ENCODE peak calls at places on chromosomes 13 and 19, in nine cellular contexts. I is stomach, P is lower leg skin, S is IMR-90, Y is GM12878, N is uterus, Z is A549, H is adrenal gland, W is ovary. R is an unnamed sample.

GRCh38 chr13:73069206-73069815 is 10.5 kb downstream of the KLF5 start:
- DNase-seq in I (no peak), P (no peak), S (peak), Y (no peak), N (no peak), Z (no peak), H (no peak), W (no peak), R (no peak)

GRCh38 chr19:57934820-57935665 is at the start of gene ZNF418:
- DNase-seq in I (peak), P (peak), S (peak), Y (peak), N (peak), Z (peak), H (peak), W (peak), R (peak)

GRCh38 chr13:114130708-114131580 is 1.5 kb downstream of the RASA3 start:
- DNase-seq in I (no peak), P (no peak), S (peak), Y (no peak), N (peak), Z (peak), H (peak), W (no peak), R (peak)

GRCh38 chr19:1062387-1063029 is 4.5 kb upstream of the ARHGAP45 start:
- DNase-seq in I (no peak), P (no peak), S (no peak), Y (no peak), N (no peak), Z (no peak), H (no peak), W (no peak), R (no peak)

GRCh38 chr13:49690133-49690989 is 925 bp downstream of the EBPL start:
- DNase-seq in I (peak), P (no peak), S (peak), Y (no peak), N (peak), Z (peak), H (peak), W (no peak), R (peak)

GRCh38 chr13:111568290-111568689 is 247.8 kb downstream of the TEX29 start:
- DNase-seq in I (no peak), P (no peak), S (no peak), Y (no peak), N (no peak), Z (no peak), H (no peak), W (no peak), R (peak)

GRCh38 chr19:34243876-34244578 is 10.3 kb upstream of the GARRE1 start:
- DNase-seq in I (no peak), P (no peak), S (no peak), Y (no peak), N (no peak), Z (no peak), H (no peak), W (no peak), R (no peak)

GRCh38 chr13:74174810-74175209 is 40.6 kb upstream of the KLF12 start:
- DNase-seq in I (no peak), P (no peak), S (no peak), Y (no peak), N (no peak), Z (no peak), H (no peak), W (no peak), R (no peak)

GRCh38 chr19:56538761-56539263 is at the start of gene ZFP28:
- DNase-seq in I (no peak), P (peak), S (no peak), Y (no peak), N (peak), Z (no peak), H (peak), W (no peak), R (peak)

GRCh38 chr19:48999481-49000325 is 6.0 kb downstream of the RUVBL2 start:
- DNase-seq in I (peak), P (peak), S (peak), Y (no peak), N (no peak), Z (peak), H (no peak), W (no peak), R (peak)

GRCh38 chr13:49563513-49563912 is 21.8 kb downstream of the RCBTB1 start:
- DNase-seq in I (no peak), P (no peak), S (peak), Y (no peak), N (no peak), Z (no peak), H (no peak), W (no peak), R (no peak)

GRCh38 chr13:96900992-96901391 is 93.3 kb downstream of the OXGR1 start:
- DNase-seq in I (no peak), P (no peak), S (no peak), Y (no peak), N (no peak), Z (no peak), H (no peak), W (no peak), R (no peak)

GRCh38 chr13:50320297-50320862 is 305.1 kb downstream of the KCNRG start:
- DNase-seq in I (no peak), P (no peak), S (peak), Y (no peak), N (no peak), Z (no peak), H (no peak), W (no peak), R (no peak)

GRCh38 chr19:35715981-35716734 is 1.6 kb upstream of the KMT2B start:
- DNase-seq in I (peak), P (no peak), S (peak), Y (no peak), N (peak), Z (peak), H (peak), W (peak), R (peak)

GRCh38 chr13:46804391-46804815 is 7.4 kb upstream of the ESD start:
- DNase-seq in I (no peak), P (no peak), S (peak), Y (no peak), N (no peak), Z (peak), H (no peak), W (no peak), R (no peak)

GRCh38 chr13:43916828-43917227 is 37.1 kb downstream of the LACC1 start:
- DNase-seq in I (no peak), P (no peak), S (no peak), Y (no peak), N (no peak), Z (no peak), H (no peak), W (no peak), R (no peak)

GRCh38 chr13:114054269-114054668 is 78.2 kb downstream of the RASA3 start:
- DNase-seq in I (no peak), P (no peak), S (no peak), Y (no peak), N (no peak), Z (no peak), H (no peak), W (no peak), R (no peak)

GRCh38 chr13:93847162-93847561 is 620.6 kb downstream of the GPC6 start:
- DNase-seq in I (no peak), P (no peak), S (peak), Y (no peak), N (no peak), Z (peak), H (no peak), W (no peak), R (no peak)

GRCh38 chr13:99396446-99396845 is 89.2 kb upstream of the GPR183 start:
- DNase-seq in I (peak), P (no peak), S (no peak), Y (no peak), N (no peak), Z (no peak), H (no peak), W (no peak), R (no peak)

GRCh38 chr19:1238373-1239303 is 833 bp upstream of the CBARP start:
- DNase-seq in I (no peak), P (no peak), S (no peak), Y (no peak), N (no peak), Z (no peak), H (no peak), W (no peak), R (no peak)

GRCh38 chr19:37466277-37466797 is 907 bp downstream of the ZNF569 start:
- DNase-seq in I (no peak), P (no peak), S (no peak), Y (peak), N (no peak), Z (no peak), H (no peak), W (no peak), R (no peak)

GRCh38 chr13:101454767-101455166 is 2.3 kb downstream of the ITGBL1 start:
- DNase-seq in I (no peak), P (no peak), S (peak), Y (no peak), N (no peak), Z (no peak), H (no peak), W (no peak), R (no peak)

GRCh38 chr19:6185825-6186193 is 50.3 kb downstream of the ACSBG2 start:
- DNase-seq in I (no peak), P (no peak), S (no peak), Y (no peak), N (no peak), Z (no peak), H (no peak), W (no peak), R (no peak)

GRCh38 chr19:30252214-30252613 is 120.0 kb upstream of the ZNF536 start:
- DNase-seq in I (no peak), P (no peak), S (no peak), Y (no peak), N (no peak), Z (no peak), H (no peak), W (no peak), R (no peak)

GRCh38 chr13:27408074-27408473 is 16.3 kb upstream of the GTF3A start:
- DNase-seq in I (no peak), P (no peak), S (no peak), Y (no peak), N (no peak), Z (no peak), H (no peak), W (no peak), R (no peak)

DNA sequence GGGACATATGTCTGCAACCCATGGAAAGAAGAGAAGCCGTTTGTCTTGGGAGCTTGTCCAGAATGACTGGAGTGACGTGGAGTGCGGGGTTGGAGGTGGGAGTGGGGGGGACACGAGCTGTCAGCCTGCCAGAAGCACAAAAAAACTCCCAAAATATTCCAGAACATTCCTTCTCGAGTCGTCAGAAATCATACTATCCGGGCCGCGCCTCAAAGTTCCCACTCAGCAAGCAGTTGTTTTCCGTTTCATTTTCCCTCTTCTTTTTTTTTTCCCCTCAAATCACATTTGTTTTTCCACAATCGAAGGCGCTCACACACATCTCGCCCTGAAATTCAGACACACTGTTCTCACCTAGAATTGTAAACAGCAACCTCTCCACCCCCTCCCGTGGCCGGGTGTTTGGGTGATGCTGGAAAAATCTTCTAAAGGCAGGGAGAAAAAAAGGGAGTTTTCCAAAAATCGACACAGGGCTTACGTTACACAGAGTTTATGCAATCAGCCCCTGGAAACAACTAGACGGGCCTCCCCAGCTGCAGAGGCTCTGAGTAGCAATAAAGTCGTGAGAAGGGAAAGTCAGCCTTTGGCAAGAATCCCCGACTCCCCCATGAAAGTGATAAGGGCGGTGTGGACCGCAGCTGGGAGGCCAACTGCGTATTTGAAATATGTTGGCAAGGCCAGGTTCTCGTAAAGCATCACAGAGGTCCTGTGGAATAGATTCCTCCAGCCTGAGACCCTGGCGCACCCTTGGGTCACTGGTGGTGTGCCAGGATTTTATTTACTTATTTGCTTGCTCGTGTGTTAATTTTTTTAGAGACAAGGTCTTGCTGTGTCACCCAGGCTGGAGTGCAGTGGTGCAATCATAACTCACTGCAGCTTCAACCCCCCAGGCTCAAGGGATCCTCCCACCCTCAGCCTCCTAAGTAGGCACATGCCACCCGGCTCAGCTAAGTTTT is 31.2 kb upstream of the KLF2 start:
- DNase-seq in I (peak), P (peak), S (peak), Y (no peak), N (peak), Z (peak), H (peak), W (peak), R (no peak)
- TF ChIP-seq POLR2A in I (no peak), P (no peak), S (peak), Y (no peak), N (no peak), Z (no peak), H (no peak), W (peak), R (no peak)

GRCh38 chr19:32346901-32347300 is 1.5 kb downstream of the ZNF507 start:
- DNase-seq in I (no peak), P (no peak), S (no peak), Y (no peak), N (no peak), Z (no peak), H (no peak), W (no peak), R (no peak)

GRCh38 chr19:32349724-32350475 is 4.5 kb downstream of the ZNF507 start:
- DNase-seq in I (no peak), P (no peak), S (peak), Y (no peak), N (no peak), Z (no peak), H (no peak), W (no peak), R (no peak)

GRCh38 chr19:32343550-32344262 is 1.7 kb upstream of the ZNF507 start:
- DNase-seq in I (no peak), P (no peak), S (no peak), Y (no peak), N (no peak), Z (no peak), H (no peak), W (no peak), R (no peak)

GRCh38 chr19:32342695-32343094 is 2.7 kb upstream of the ZNF507 start:
- DNase-seq in I (no peak), P (no peak), S (no peak), Y (no peak), N (no peak), Z (no peak), H (no peak), W (no peak), R (no peak)

GRCh38 chr19:32345261-32346207 is at the start of gene ZNF507:
- DNase-seq in I (peak), P (peak), S (peak), Y (no peak), N (peak), Z (peak), H (peak), W (peak), R (peak)
- TF ChIP-seq POLR2A in I (no peak), P (no peak), S (peak), Y (peak), N (no peak), Z (peak), H (no peak), W (no peak), R (no peak)

GRCh38 chr19:45406165-45406956 is at the start of gene POLR1G:
- DNase-seq in I (peak), P (peak), S (peak), Y (peak), N (peak), Z (peak), H (peak), W (peak), R (peak)
- TF ChIP-seq POLR2A in I (no peak), P (no peak), S (peak), Y (peak), N (no peak), Z (peak), H (no peak), W (peak), R (peak)

GRCh38 chr13:76812971-76813691 is 73.1 kb downstream of the KCTD12 start:
- DNase-seq in I (no peak), P (peak), S (no peak), Y (no peak), N (peak), Z (no peak), H (peak), W (peak), R (no peak)
- TF ChIP-seq POLR2A in I (no peak), P (no peak), S (no peak), Y (no peak), N (no peak), Z (no peak), H (no peak), W (no peak), R (no peak)

GRCh38 chr19:19133985-19134384 is 4.3 kb downstream of the TMEM161A start:
- DNase-seq in I (no peak), P (no peak), S (no peak), Y (no peak), N (no peak), Z (no peak), H (no peak), W (no peak), R (no peak)
- TF ChIP-seq POLR2A in I (no peak), P (no peak), S (no peak), Y (no peak), N (no peak), Z (no peak), H (no peak), W (no peak), R (no peak)

DNA sequence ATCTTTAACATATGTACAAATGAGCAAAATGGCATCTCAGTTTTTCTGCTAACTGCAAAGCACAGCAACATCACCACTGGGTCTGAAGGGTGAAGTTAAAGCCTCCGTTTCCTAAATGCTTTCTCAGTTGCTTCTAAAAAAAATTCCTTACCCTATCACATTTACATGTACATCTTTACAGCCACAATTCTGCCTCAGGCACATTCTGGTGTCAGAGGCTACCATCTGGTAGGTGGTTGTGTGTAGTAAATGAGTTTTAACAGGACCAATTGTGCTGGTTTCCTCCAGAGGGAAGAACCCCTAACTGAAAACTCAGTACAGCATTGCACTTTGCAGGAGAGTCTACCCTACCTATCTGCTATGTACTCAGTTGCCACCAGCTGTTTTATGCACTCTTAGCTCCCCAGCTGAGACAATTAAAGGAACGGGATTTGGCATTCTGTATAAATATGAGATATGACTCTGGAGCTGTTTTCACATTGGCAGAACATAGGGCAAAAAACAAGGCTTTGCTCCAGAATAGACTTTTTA is 1576.5 kb downstream of the PCDH9 start:
- DNase-seq in I (no peak), P (no peak), S (no peak), Y (no peak), N (no peak), Z (no peak), H (no peak), W (no peak), R (no peak)
- TF ChIP-seq POLR2A in I (no peak), P (no peak), S (no peak), Y (no peak), N (no peak), Z (no peak), H (no peak), W (no peak), R (no peak)

GRCh38 chr19:51570962-51571575 is at the start of gene ZNF175:
- DNase-seq in I (peak), P (peak), S (peak), Y (peak), N (peak), Z (peak), H (peak), W (peak), R (peak)
- TF ChIP-seq POLR2A in I (no peak), P (no peak), S (peak), Y (peak), N (no peak), Z (peak), H (no peak), W (no peak), R (no peak)

GRCh38 chr19:38543286-38543806 is 74.4 kb downstream of the MAP4K1 start:
- DNase-seq in I (no peak), P (no peak), S (no peak), Y (no peak), N (no peak), Z (no peak), H (no peak), W (no peak), R (no peak)

GRCh38 chr19:38545596-38545995 is 72.2 kb downstream of the MAP4K1 start:
- DNase-seq in I (no peak), P (no peak), S (no peak), Y (no peak), N (no peak), Z (no peak), H (no peak), W (no peak), R (no peak)

GRCh38 chr19:38544569-38545315 is 73.0 kb downstream of the MAP4K1 start:
- DNase-seq in I (no peak), P (no peak), S (peak), Y (no peak), N (no peak), Z (no peak), H (no peak), W (no peak), R (no peak)

GRCh38 chr19:38542040-38542439 is 75.7 kb downstream of the MAP4K1 start:
- DNase-seq in I (no peak), P (no peak), S (no peak), Y (no peak), N (no peak), Z (no peak), H (no peak), W (no peak), R (no peak)

DNA sequence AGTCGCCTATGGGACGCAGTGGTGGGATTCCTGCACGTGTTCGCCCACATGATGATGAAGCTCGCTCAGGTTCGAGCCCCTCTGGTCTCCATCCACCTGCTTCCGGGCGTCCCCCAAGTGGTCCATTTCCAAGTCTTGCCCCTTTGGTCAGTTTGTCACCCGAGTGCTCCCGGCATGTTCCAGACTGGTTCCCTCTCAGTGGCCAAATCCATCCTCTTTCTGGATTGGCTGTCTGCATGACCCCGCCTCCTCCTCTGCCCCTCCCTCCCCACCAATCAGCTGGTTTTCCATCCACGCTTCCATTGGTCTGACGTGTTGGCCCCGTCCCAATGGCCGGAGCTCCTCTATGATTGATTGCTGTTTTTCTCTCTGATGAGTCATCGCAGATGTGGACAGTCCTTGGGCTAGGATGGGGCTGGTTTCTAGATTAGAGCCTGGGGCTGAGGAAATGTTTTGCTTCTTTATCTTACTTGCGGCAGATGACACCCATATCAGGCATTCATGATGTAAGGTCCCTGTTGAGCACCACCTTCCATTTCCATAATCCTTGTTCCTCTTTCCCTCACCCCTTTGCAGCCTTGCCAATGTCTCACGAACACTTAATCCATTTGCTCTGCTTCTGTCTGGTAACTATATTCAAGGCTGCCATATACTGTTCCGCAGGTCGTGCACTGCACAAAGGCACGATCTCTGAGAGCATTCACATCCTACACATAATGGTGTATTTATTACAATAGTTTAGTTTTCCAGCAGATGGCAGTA is 73.8 kb downstream of the MAP4K1 start:
- DNase-seq in I (peak), P (peak), S (peak), Y (peak), N (peak), Z (peak), H (peak), W (peak), R (no peak)
- TF ChIP-seq POLR2A in I (no peak), P (no peak), S (no peak), Y (no peak), N (no peak), Z (no peak), H (no peak), W (no peak), R (no peak)

R was measured in right lobe of liver.